ENCODE peak calls at places on chromosomes 2 and 18, in four cellular contexts. I is stimulated activated CD4-positive, alpha-beta T cell treated with anti-CD3 and anti-CD28 coated beads, Interleukin-4, amount 100 ng/mL, for 4 hours; M is progenitor cell of endocrine pancreas; O is sigmoid colon. X is an unnamed sample.

GRCh38 chr2:48448274-48449061 is 81.5 kb upstream of the STON1 start:
- DNase-seq in I (no peak), M (no peak), O (no peak), X (no peak)

GRCh38 chr18:5998907-5999306 is 103.6 kb upstream of the TMEM200C start:
- DNase-seq in O (no peak), I (no peak), M (no peak), X (no peak)

GRCh38 chr2:212294816-212295215 is 243.8 kb downstream of the ERBB4 start:
- DNase-seq in O (no peak), M (no peak), I (no peak), X (no peak)

GRCh38 chr2:17791121-17791902 is 24.9 kb upstream of the MSGN1 start:
- DNase-seq in O (no peak), I (no peak), M (no peak), X (no peak)

GRCh38 chr2:10007921-10008808 is 35.2 kb upstream of the KLF11 start:
- DNase-seq in I (no peak), M (no peak), O (peak), X (no peak)

GRCh38 chr2:239398536-239398935 is 2.3 kb downstream of the HDAC4 start:
- DNase-seq in M (no peak), O (peak), I (no peak), X (no peak)

GRCh38 chr2:100242891-100243670 is 79.2 kb downstream of the LONRF2 start:
- DNase-seq in I (peak), M (peak), O (peak), X (no peak)

GRCh38 chr2:178066890-178067669 is 5.5 kb downstream of the PDE11A start:
- DNase-seq in I (no peak), O (no peak), M (no peak), X (no peak)

GRCh38 chr2:231037731-231038482 is 584 bp downstream of the C2orf72 start:
- DNase-seq in O (no peak), I (no peak), M (no peak), X (no peak)

GRCh38 chr2:43254331-43254730 is 27.9 kb upstream of the ZFP36L2 start:
- DNase-seq in O (no peak), I (no peak), M (no peak), X (no peak)

GRCh38 chr2:191656389-191656788 is 21.5 kb upstream of the NABP1 start:
- DNase-seq in M (no peak), O (no peak), I (no peak), X (no peak)

GRCh38 chr2:111219285-111219684 is 98.6 kb downstream of the BCL2L11 start:
- DNase-seq in I (no peak), M (no peak), O (no peak), X (no peak)

GRCh38 chr2:148965596-148966431 is 72.7 kb upstream of the LYPD6B start:
- DNase-seq in O (no peak), M (no peak), I (no peak), X (no peak)

GRCh38 chr18:63183952-63184351 is 135.6 kb downstream of the BCL2 start:
- DNase-seq in I (no peak), O (no peak), M (no peak), X (no peak)

GRCh38 chr2:96024336-96025106 is 10.2 kb downstream of the GPAT2 start:
- DNase-seq in O (no peak), I (no peak), M (no peak), X (no peak)

GRCh38 chr2:161843936-161844335 is 219.7 kb downstream of the SLC4A10 start:
- DNase-seq in I (no peak), M (no peak), O (no peak), X (no peak)

GRCh38 chr2:19900536-19901200 is 1.1 kb downstream of the TTC32 start:
- DNase-seq in I (peak), M (no peak), O (no peak), X (no peak)

GRCh38 chr18:4549164-4549920 is 94.2 kb upstream of the DLGAP1 start:
- DNase-seq in I (no peak), O (no peak), M (no peak), X (no peak)

GRCh38 chr2:144464730-144465129 is 55.2 kb downstream of the ZEB2 start:
- DNase-seq in M (no peak), I (no peak), O (no peak), X (no peak)

GRCh38 chr2:19743641-19744040 is 158.1 kb downstream of the TTC32 start:
- DNase-seq in O (no peak), M (no peak), I (no peak), X (no peak)

X was measured in stimulated activated naive CD4-positive, alpha-beta T cell treated with Interleukin-2 at 50 U/mL for 16 hours.